ENCODE peak calls at places on chromosomes 5 and 9, in five cellular contexts. Q, G, J, O and R are unnamed samples.

GRCh38 chr9:69812068-69813000 is 8.3 kb upstream of the CFAP95 start:
- DNase-seq in Q (no peak), G (no peak), J (no peak), O (no peak), R (no peak)

GRCh38 chr5:6900828-6901227 is 187.6 kb downstream of the TENT4A start:
- DNase-seq in Q (peak), G (peak), J (no peak), O (no peak), R (peak)

GRCh38 chr5:154038241-154038603 is 488 bp downstream of the FAM114A2 start:
- DNase-seq in Q (peak), G (no peak), J (peak), O (peak), R (no peak)

GRCh38 chr5:84635235-84636055 is 250.8 kb upstream of the EDIL3 start:
- DNase-seq in Q (no peak), G (no peak), J (no peak), O (no peak), R (no peak)

GRCh38 chr5:124927735-124928134 is 181.3 kb upstream of the ZNF608 start:
- DNase-seq in Q (no peak), G (no peak), J (no peak), O (peak), R (no peak)

GRCh38 chr9:111917980-111918379 is 21.4 kb downstream of the UGCG start:
- DNase-seq in Q (no peak), G (no peak), J (no peak), O (no peak), R (no peak)

GRCh38 chr5:154723740-154724505 is 31.3 kb upstream of the LARP1 start:
- DNase-seq in Q (peak), G (no peak), J (no peak), O (peak), R (no peak)

GRCh38 chr5:155631116-155631515 is 617.6 kb downstream of the KIF4B start:
- DNase-seq in Q (peak), G (no peak), J (no peak), O (peak), R (no peak)

GRCh38 chr5:1500411-1501091 is 23.2 kb downstream of the LPCAT1 start:
- DNase-seq in Q (no peak), G (no peak), J (peak), O (no peak), R (no peak)

GRCh38 chr5:149237662-149238061 is 34.0 kb upstream of the AFAP1L1 start:
- DNase-seq in Q (no peak), G (no peak), J (no peak), O (no peak), R (no peak)

GRCh38 chr5:128825826-128826225 is 139.5 kb upstream of the SLC27A6 start:
- DNase-seq in Q (no peak), G (no peak), J (no peak), O (peak), R (no peak)

GRCh38 chr5:132444061-132444460 is 46.5 kb downstream of the IRF1 start:
- DNase-seq in Q (no peak), G (no peak), J (no peak), O (no peak), R (no peak)

GRCh38 chr9:109272745-109273144 is 48.1 kb downstream of the EPB41L4B start:
- DNase-seq in Q (no peak), G (no peak), J (no peak), O (no peak), R (no peak)

GRCh38 chr9:97615439-97616072 is 17.6 kb downstream of the TSTD2 start:
- DNase-seq in Q (no peak), G (peak), J (peak), O (peak), R (no peak)

GRCh38 chr5:138911441-138911840 is 36.3 kb upstream of the LRRTM2 start:
- DNase-seq in Q (no peak), G (no peak), J (no peak), O (no peak), R (no peak)

GRCh38 chr5:17398866-17399835 is 98.9 kb upstream of the TAF11L2 start:
- DNase-seq in Q (no peak), G (no peak), J (no peak), O (no peak), R (no peak)

GRCh38 chr5:123545506-123545905 is 33.5 kb downstream of the CSNK1G3 start:
- DNase-seq in Q (no peak), G (no peak), J (no peak), O (no peak), R (no peak)

GRCh38 chr9:107172979-107173347 is 110.1 kb upstream of the RAD23B start:
- DNase-seq in Q (no peak), G (no peak), J (no peak), O (no peak), R (no peak)

GRCh38 chr5:83741571-83741970 is 20.9 kb upstream of the HAPLN1 start:
- DNase-seq in Q (no peak), G (no peak), J (peak), O (no peak), R (no peak)

GRCh38 chr5:179955062-179955461 is 47.4 kb upstream of the TBC1D9B start:
- DNase-seq in Q (no peak), G (no peak), J (no peak), O (no peak), R (no peak)

GRCh38 chr9:34675048-34675714 is 12.7 kb upstream of the CCL27 start:
- DNase-seq in Q (peak), G (peak), J (no peak), O (peak), R (no peak)

GRCh38 chr5:22541037-22541436 is 312.1 kb downstream of the CDH12 start:
- DNase-seq in Q (peak), G (peak), J (no peak), O (no peak), R (peak)

GRCh38 chr9:34862043-34862442 is 96.0 kb upstream of the PHF24 start:
- DNase-seq in Q (no peak), G (no peak), J (no peak), O (no peak), R (no peak)

GRCh38 chr9:81517954-81518353 is 171.4 kb downstream of the TLE1 start:
- DNase-seq in Q (no peak), G (peak), J (no peak), O (peak), R (peak)

GRCh38 chr9:18459958-18460584 is 13.9 kb upstream of the ADAMTSL1 start:
- DNase-seq in Q (no peak), G (no peak), J (no peak), O (peak), R (no peak)

GRCh38 chr5:107196500-107196899 is 474.2 kb downstream of the EFNA5 start:
- DNase-seq in Q (peak), G (no peak), J (no peak), O (no peak), R (no peak)

GRCh38 chr5:163730206-163730782 is 224.9 kb downstream of the MAT2B start:
- DNase-seq in Q (no peak), G (no peak), J (no peak), O (no peak), R (no peak)